ENCODE peak calls at places on chromosomes 12 and 14, in four cellular contexts. B is K562, O is GM12878, S is HepG2. V is an unnamed sample.

GRCh38 chr12:109440851-109441490 is 36.1 kb downstream of the KCTD10 start:
- DNase-seq in B (no peak), S (no peak), O (no peak), V (peak; percentile 57)

GRCh38 chr12:45726594-45727300 is 2.8 kb upstream of the ARID2 start:
- DNase-seq in B (peak; percentile 52), O (no peak), S (peak; percentile 9), V (peak; percentile 55)

GRCh38 chr14:65361920-65362319 is 50.6 kb upstream of the FUT8 start:
- DNase-seq in S (no peak), O (no peak), B (no peak), V (no peak)

GRCh38 chr12:93678779-93679178 is 1.6 kb downstream of the CRADD start:
- DNase-seq in B (no peak), O (no peak), S (no peak), V (no peak)

GRCh38 chr12:52629251-52630103 is 11.1 kb upstream of the KRT73 start:
- DNase-seq in O (no peak), S (no peak), B (no peak), V (no peak)

GRCh38 chr14:35879654-35880249 is 53.6 kb downstream of the BRMS1L start:
- DNase-seq in O (no peak), S (peak; percentile 42), B (no peak), V (peak; percentile 39)

GRCh38 chr12:51620448-51620847 is 29.4 kb downstream of the SCN8A start:
- DNase-seq in B (no peak), S (no peak), O (no peak), V (no peak)

GRCh38 chr14:55133416-55133815 is 4.4 kb downstream of the LGALS3 start:
- DNase-seq in S (no peak), O (no peak), B (no peak), V (peak; percentile 63)

GRCh38 chr14:78302841-78303240 is 132.7 kb downstream of the NRXN3 start:
- DNase-seq in S (no peak), O (no peak), B (no peak), V (no peak)

GRCh38 chr12:106289196-106289681 is 13.3 kb upstream of the TCP11L2 start:
- DNase-seq in B (no peak), S (no peak), O (no peak), V (no peak)

GRCh38 chr12:51683763-51684357 is 92.8 kb downstream of the SCN8A start:
- DNase-seq in B (no peak), O (no peak), S (no peak), V (no peak)

GRCh38 chr12:24705741-24706358 is 243.1 kb downstream of the BCAT1 start:
- DNase-seq in S (no peak), O (peak; percentile 80), B (no peak), V (no peak)

GRCh38 chr14:36948157-36948859 is 224.1 kb downstream of the SLC25A21 start:
- DNase-seq in B (no peak), O (no peak), S (no peak), V (no peak)

GRCh38 chr14:78690836-78691235 is 520.7 kb downstream of the NRXN3 start:
- DNase-seq in O (no peak), S (no peak), B (no peak), V (no peak)

GRCh38 chr14:20198991-20199390 is 8.3 kb downstream of the OR11G2 start:
- DNase-seq in B (no peak), O (no peak), S (no peak), V (no peak)

GRCh38 chr12:104073699-104074098 is 9.4 kb downstream of the HCFC2 start:
- DNase-seq in S (no peak), O (no peak), B (no peak), V (no peak)

GRCh38 chr14:96038920-96039632 is at the start of gene C14orf132:
- DNase-seq in S (no peak), B (peak; percentile 6), O (no peak), V (peak; percentile 96)

GRCh38 chr14:90891326-90891725 is 75.1 kb upstream of the TTC7B start:
- DNase-seq in S (no peak), O (no peak), B (no peak), V (no peak)

GRCh38 chr12:6038160-6038559 is 86.3 kb downstream of the VWF start:
- DNase-seq in S (peak; percentile 83), B (peak; percentile 81), O (no peak), V (peak; percentile 60)

GRCh38 chr12:132700212-132700913 is 10.3 kb upstream of the PGAM5 start:
- DNase-seq in B (no peak), O (peak; percentile 44), S (peak; percentile 45), V (no peak)

GRCh38 chr12:59548930-59549329 is 46.9 kb upstream of the SLC16A7 start:
- DNase-seq in S (no peak), B (no peak), O (no peak), V (no peak)

GRCh38 chr14:71532349-71532748 is 399.9 kb upstream of the RGS6 start:
- DNase-seq in O (no peak), B (no peak), S (no peak), V (no peak)

GRCh38 chr14:85234626-85235025 is 295.3 kb upstream of the FLRT2 start:
- DNase-seq in S (no peak), O (no peak), B (no peak), V (no peak)

GRCh38 chr12:64105026-64105425 is 117.1 kb downstream of the KICS2 start:
- DNase-seq in B (no peak), S (no peak), O (no peak), V (no peak)

GRCh38 chr14:39469094-39469710 is 37.0 kb upstream of the FBXO33 start:
- DNase-seq in O (no peak), B (peak; percentile 25), S (peak; percentile 74), V (no peak)

GRCh38 chr14:73612339-73613045 is at the start of gene ACOT6:
- DNase-seq in S (peak; percentile 79), B (peak; percentile 64), O (no peak), V (peak; percentile 90)

GRCh38 chr14:84670801-84671200 is 859.1 kb upstream of the FLRT2 start:
- DNase-seq in B (no peak), S (no peak), O (no peak), V (no peak)

GRCh38 chr12:62698701-62699101 is 232.1 kb downstream of the MON2 start:
- DNase-seq in B (no peak), S (no peak), O (no peak), V (no peak)

GRCh38 chr14:40581264-40581663 is 1025.4 kb upstream of the LRFN5 start:
- DNase-seq in B (no peak), S (no peak), O (no peak), V (no peak)

GRCh38 chr14:34228663-34229001 is 233.4 kb downstream of the SPTSSA start:
- DNase-seq in B (no peak), O (no peak), S (no peak), V (no peak)

GRCh38 chr12:30820406-30820946 is 65.7 kb upstream of the CAPRIN2 start:
- DNase-seq in S (no peak), O (no peak), B (no peak), V (no peak)

GRCh38 chr12:95742586-95742985 is 48.0 kb downstream of the NTN4 start:
- DNase-seq in B (no peak), O (no peak), S (no peak), V (no peak)

GRCh38 chr12:95740751-95741150 is 49.8 kb downstream of the NTN4 start:
- DNase-seq in B (no peak), O (no peak), S (no peak), V (no peak)

GRCh38 chr12:95741635-95742034 is 48.9 kb downstream of the NTN4 start:
- DNase-seq in O (no peak), S (no peak), B (no peak), V (no peak)

GRCh38 chr12:95738024-95738611 is 52.4 kb downstream of the NTN4 start:
- DNase-seq in B (no peak), S (peak; percentile 84), O (no peak), V (no peak)

DNA sequence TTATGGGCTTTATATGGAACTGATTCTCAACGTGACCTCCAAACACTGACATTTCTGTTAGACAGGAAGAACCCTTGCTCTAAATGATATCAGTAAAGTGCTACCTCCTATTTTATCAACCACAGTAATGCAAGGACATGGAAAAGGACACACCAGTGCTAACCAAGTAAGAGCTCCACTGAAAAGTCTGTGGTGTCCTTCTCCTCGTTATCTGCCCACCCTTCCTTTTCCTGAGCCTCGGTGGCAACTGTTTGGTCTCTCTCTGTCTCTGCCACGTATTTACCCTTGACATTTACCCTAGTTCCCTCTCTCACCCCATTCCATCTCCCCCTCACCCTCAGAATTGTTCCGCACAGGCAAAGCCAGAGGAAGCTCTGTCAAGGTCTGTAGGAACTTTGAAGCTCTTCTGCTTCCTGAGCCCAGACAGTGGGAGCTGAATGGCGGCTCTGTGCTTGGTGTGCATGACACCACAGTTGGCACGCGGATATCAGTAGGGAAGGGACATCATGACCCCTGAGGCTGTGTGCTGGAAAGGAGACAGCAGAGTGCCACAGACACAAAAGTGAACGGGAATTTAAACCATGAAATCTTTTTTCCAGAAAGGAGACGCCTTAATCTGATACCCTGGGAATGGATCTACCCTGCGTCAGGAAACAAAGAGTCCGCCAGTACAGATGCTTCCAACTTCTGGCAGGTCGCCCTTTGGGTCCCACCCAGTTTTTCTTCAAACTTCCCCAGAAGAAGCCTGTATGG is 50.8 kb downstream of the NTN4 start:
- DNase-seq in O (no peak), B (no peak), S (no peak), V (no peak)
- TF ChIP-seq USF2 in O (no peak), B (no peak), S (no peak), V (no peak)

GRCh38 chr14:89384023-89384422 is 33.0 kb downstream of the FOXN3 start:
- DNase-seq in O (peak; percentile 92), S (no peak), B (no peak), V (no peak)
- TF ChIP-seq SMC3 in O (peak; percentile 1), S (no peak), B (no peak), V (no peak)

DNA sequence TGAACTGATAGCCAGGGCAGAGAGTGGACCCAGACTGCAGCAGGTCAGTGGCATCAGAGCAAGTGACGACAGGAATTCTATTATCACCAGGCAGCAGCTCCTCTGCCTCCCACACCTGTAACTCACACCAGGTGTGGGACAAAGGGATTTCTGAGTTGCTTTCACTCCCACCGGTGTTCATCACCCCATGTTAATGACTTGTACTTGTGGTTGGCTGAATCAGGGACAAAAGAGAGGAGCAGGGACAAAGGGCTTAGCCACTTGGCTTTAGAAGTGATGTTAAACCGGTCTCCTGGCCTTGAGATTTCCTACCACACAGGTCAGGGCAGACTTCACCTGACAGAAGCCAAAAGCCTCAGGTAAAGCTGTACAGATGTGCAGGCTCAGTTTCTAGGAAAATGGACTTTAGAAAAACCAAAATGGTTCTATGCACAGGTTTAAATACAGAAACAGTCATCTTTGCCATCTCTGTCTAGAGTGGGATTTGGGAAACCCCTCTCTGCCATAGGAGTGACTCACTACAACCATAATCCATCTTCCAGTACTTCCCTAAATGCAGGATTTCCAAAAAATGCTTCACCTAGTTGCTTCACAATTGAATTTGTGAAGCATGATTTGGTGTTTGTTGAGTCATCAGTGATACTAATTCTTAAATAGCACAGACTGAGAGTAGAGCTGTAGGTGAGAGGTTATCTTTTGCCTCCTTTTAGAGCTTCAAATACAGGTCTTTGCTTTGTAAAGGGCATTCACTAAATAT is 158.5 kb downstream of the PRKCH start:
- DNase-seq in B (no peak), O (no peak), S (no peak), V (no peak)
- TF ChIP-seq GABPA in B (no peak), O (no peak), S (no peak), V (no peak)

GRCh38 chr12:32230607-32230982 is 123.9 kb downstream of the BICD1 start:
- DNase-seq in B (no peak), S (no peak), O (no peak), V (peak; percentile 10)
- TF ChIP-seq USF2 in B (no peak), S (no peak), O (no peak), V (no peak)

DNA sequence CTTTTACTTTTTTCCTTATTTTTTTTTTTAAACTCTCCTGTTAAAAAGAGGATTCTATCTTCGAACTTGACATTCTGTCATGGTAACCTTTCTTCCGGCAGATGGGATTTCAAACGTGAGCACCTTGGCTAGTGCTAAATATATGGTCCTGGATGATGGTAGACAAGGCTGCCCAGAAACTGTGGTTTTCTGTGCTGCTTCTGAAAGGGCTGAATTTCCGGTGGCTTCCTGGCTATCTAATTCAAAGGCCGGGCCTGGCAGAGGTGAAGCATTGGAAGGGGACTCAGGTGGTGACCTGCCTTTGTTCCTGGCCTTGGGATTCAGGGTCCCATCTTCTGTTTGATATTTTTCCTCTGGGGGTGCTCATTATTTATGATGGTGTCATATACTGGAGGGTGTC is 118.6 kb upstream of the MYL2 start:
- DNase-seq in O (no peak), S (no peak), B (no peak), V (no peak)
- TF ChIP-seq SMC3 in O (no peak), S (no peak), B (no peak), V (no peak)

V was measured in SK-N-SH.